ENCODE peak calls at places on chromosomes 1 and 21, in eight cellular contexts. Z is stomach, U is uterus, H is lung, Y is fibroblast of the aortic adventitia, I is HFF-Myc, J is suprapubic skin, W is psoas muscle. O is an unnamed sample.

GRCh38 chr1:196393742-196394141 is 214.5 kb downstream of the KCNT2 start:
- DNase-seq in U (no peak), H (no peak), Y (peak), I (no peak), Z (no peak), W (no peak), J (peak), O (peak)

GRCh38 chr1:66253330-66253921 is 280.5 kb upstream of the SGIP1 start:
- DNase-seq in Z (no peak), U (no peak), W (no peak), H (no peak), J (no peak), Y (peak), I (peak), O (peak)

GRCh38 chr1:100305954-100306353 is 39.9 kb downstream of the RTCA start:
- DNase-seq in Y (no peak), U (no peak), Z (no peak), W (no peak), H (no peak), I (no peak), J (no peak), O (no peak)

GRCh38 chr1:152141971-152142584 is 16.9 kb downstream of the RPTN start:
- DNase-seq in U (no peak), J (no peak), I (peak), H (peak), Y (peak), W (no peak), Z (peak), O (peak)

GRCh38 chr1:50163674-50164073 is 55.0 kb downstream of the ELAVL4 start:
- DNase-seq in W (no peak), H (no peak), U (no peak), Y (no peak), Z (no peak), J (no peak), I (no peak), O (no peak)

GRCh38 chr1:16719571-16720402 is 20.5 kb upstream of the RNU1-4 start:
- DNase-seq in Y (no peak), W (peak), I (no peak), Z (peak), H (peak), U (no peak), J (peak), O (no peak)

GRCh38 chr1:41280189-41281032 is 38.3 kb upstream of the SCMH1 start:
- DNase-seq in Z (no peak), H (no peak), I (no peak), U (no peak), W (no peak), Y (no peak), J (no peak), O (no peak)

GRCh38 chr1:186442651-186443114 is 18.2 kb downstream of the PDC start:
- DNase-seq in W (no peak), U (no peak), I (no peak), H (no peak), Y (peak), J (no peak), Z (no peak), O (peak)

GRCh38 chr1:163055531-163055930 is 13.6 kb upstream of the RGS4 start:
- DNase-seq in W (no peak), J (no peak), U (no peak), Z (no peak), H (no peak), Y (no peak), I (no peak), O (no peak)

GRCh38 chr1:56180806-56181205 is 398.6 kb downstream of the PLPP3 start:
- DNase-seq in U (no peak), Y (peak), I (no peak), H (no peak), W (no peak), J (no peak), Z (no peak), O (peak)

GRCh38 chr1:22259581-22260282 is 116.8 kb upstream of the WNT4 start:
- DNase-seq in W (no peak), J (no peak), Z (peak), Y (no peak), I (no peak), U (no peak), H (peak), O (peak)

GRCh38 chr1:227775841-227776240 is 39.6 kb upstream of the PRSS38 start:
- DNase-seq in Z (no peak), W (no peak), J (no peak), I (no peak), Y (no peak), H (no peak), U (no peak), O (no peak)

GRCh38 chr1:109712321-109712864 is 342 bp downstream of the GSTM5 start:
- DNase-seq in I (no peak), W (no peak), Y (no peak), H (peak), U (no peak), J (no peak), Z (no peak), O (no peak)
- H3K4me3 ChIP-seq in I (peak), W (peak), Y (no peak), H (no peak), U (peak), J (peak), Z (peak), O (no peak)

GRCh38 chr1:224205438-224205840 is 22.4 kb downstream of the DEGS1 start:
- DNase-seq in J (no peak), Z (no peak), U (no peak), I (no peak), W (no peak), Y (peak), H (no peak), O (peak)
- H3K4me3 ChIP-seq in J (no peak), Z (no peak), U (no peak), I (peak), W (no peak), Y (peak), H (no peak), O (no peak)

GRCh38 chr1:171769754-171770153 is 11.7 kb upstream of the METTL13 start:
- DNase-seq in I (no peak), J (no peak), Y (no peak), Z (no peak), U (no peak), H (no peak), W (no peak), O (no peak)
- H3K4me3 ChIP-seq in I (no peak), J (no peak), Y (no peak), Z (no peak), U (no peak), H (no peak), W (no peak), O (no peak)

DNA sequence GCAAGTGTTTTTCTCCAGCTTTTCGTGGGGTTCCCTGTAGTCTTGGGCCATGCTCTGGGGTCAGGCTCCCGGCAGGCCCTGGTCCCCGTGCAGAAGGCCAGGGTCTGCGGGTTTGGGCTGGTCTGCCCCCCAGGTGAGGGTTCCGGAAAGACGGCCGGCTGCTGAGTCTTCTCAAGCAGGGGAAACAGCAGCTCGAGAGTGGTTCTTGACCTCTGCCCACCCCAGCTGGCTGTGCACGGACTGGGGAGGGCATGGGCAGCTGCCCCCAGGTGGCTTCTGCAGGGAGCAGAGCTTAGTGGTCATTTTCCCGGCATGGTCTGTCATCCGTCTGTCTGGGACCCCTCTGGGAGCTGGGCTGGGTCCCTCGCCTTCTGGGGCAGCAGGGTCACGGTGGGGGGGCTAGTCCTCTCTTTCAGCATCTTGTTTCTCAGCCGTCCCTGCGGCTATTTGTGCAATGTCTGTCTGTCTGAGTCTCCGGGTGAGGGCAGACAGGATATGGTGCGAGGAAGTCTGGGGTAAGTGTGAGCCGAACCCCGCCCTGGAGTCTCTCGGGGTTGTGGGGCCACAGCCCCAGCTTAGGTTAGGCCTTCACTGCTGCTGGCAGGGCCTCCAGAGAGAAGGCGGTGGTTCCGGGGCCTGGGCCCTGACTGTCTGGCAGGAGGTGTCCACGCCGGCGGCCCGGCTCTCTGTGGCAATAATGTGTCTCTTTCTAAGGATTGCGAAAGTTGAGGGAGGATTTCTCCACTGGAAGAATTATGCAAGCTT is 6.1 kb downstream of the SKI start:
- DNase-seq in W (peak), U (peak), H (peak), J (peak), I (no peak), Y (peak), Z (peak), O (peak)
- H3K4me3 ChIP-seq in W (peak), U (peak), H (no peak), J (peak), I (peak), Y (peak), Z (peak), O (peak)

GRCh38 chr1:201020647-201021332 is 2.7 kb downstream of the KIF21B start:
- DNase-seq in W (no peak), U (no peak), J (no peak), Y (no peak), I (no peak), Z (no peak), H (no peak), O (peak)
- H3K4me3 ChIP-seq in W (no peak), U (no peak), J (no peak), Y (no peak), I (no peak), Z (peak), H (no peak), O (no peak)

GRCh38 chr21:29078884-29079765 is 5.7 kb upstream of the CCT8 start:
- DNase-seq in Z (no peak), H (peak), J (no peak), Y (no peak), U (no peak), W (no peak), I (no peak), O (no peak)
- H3K4me3 ChIP-seq in Z (no peak), H (no peak), J (no peak), Y (no peak), U (no peak), W (no peak), I (no peak), O (no peak)

DNA sequence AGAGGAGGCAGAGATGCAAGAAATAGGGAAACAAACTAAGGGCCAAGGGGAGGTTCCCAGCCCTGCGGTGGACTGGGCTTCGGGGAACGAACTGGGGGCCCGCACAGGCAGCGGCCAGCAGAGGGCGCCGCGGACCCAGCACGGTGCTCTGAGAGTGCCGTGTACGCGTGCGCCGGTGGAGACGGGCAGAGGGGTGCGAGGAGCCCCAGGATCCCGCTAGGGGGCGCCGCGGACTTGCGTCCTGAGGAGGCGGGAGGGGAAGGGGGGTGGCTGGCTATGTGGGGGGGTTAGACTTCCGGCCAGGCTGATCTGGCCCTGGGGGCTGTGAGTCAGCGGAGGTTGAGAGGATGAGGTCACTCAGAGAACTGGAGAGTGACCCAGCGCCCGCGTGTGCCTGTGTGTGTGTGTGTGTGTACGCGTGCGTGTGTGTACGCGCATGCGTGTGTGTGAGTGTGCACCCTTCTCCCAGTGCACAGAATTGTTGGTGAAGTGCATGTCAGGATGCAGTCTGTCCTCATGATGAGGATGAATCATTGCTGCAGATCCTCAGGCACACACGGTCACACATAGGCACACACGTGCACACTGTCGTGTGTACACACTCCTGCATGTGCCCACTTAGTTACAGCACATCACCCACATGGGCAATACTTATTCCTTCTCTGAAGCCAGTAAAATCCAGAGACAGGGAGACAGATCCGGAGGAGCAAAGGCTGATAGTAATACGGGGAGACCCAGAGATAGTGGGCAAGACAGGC is 17.0 kb downstream of the NES start:
- DNase-seq in W (peak), U (peak), H (peak), Z (peak), J (peak), I (peak), Y (peak), O (peak)
- H3K4me3 ChIP-seq in W (peak), U (no peak), H (no peak), Z (peak), J (no peak), I (peak), Y (no peak), O (no peak)